ENCODE peak calls at places on chromosomes 2 and 18, in four cellular contexts. One of them, this sample, is unnamed.

GRCh38 chr2:54466880-54467279 is 10.8 kb downstream of the SPTBN1 start:
- ATAC-seq in K562: no peak
- ATAC-seq in upper lobe of left lung: no peak
- ATAC-seq in HepG2: no peak
- ATAC-seq in this sample: peak

GRCh38 chr18:3150274-3150673 is 69.5 kb downstream of the MYOM1 start:
- ATAC-seq in K562: no peak
- ATAC-seq in upper lobe of left lung: no peak
- ATAC-seq in HepG2: peak
- ATAC-seq in this sample: no peak

GRCh38 chr18:55511277-55511676 is 76.7 kb downstream of the TCF4 start:
- ATAC-seq in K562: no peak
- ATAC-seq in upper lobe of left lung: no peak
- ATAC-seq in HepG2: no peak
- ATAC-seq in this sample: no peak

GRCh38 chr18:77166523-77166922 is 33.9 kb upstream of the MBP start:
- ATAC-seq in K562: no peak
- ATAC-seq in upper lobe of left lung: no peak
- ATAC-seq in HepG2: no peak
- ATAC-seq in this sample: no peak

GRCh38 chr2:226579519-226579918 is 220.1 kb downstream of the IRS1 start:
- ATAC-seq in K562: no peak
- ATAC-seq in upper lobe of left lung: no peak
- ATAC-seq in HepG2: no peak
- ATAC-seq in this sample: no peak

GRCh38 chr2:189933041-189933440 is 129.5 kb downstream of the MSTN start:
- ATAC-seq in K562: no peak
- ATAC-seq in upper lobe of left lung: no peak
- ATAC-seq in HepG2: no peak
- ATAC-seq in this sample: no peak

GRCh38 chr2:163732718-163733117 is 3.1 kb downstream of the FIGN start:
- ATAC-seq in K562: no peak
- ATAC-seq in upper lobe of left lung: no peak
- ATAC-seq in HepG2: no peak
- ATAC-seq in this sample: no peak

GRCh38 chr2:68730828-68731227 is 3.8 kb upstream of the ARHGAP25 start:
- ATAC-seq in K562: no peak
- ATAC-seq in upper lobe of left lung: no peak
- ATAC-seq in HepG2: no peak
- ATAC-seq in this sample: no peak

GRCh38 chr2:114089636-114090325 is 199.9 kb downstream of the ACTR3 start:
- ATAC-seq in K562: no peak
- ATAC-seq in upper lobe of left lung: no peak
- ATAC-seq in HepG2: no peak
- ATAC-seq in this sample: no peak

GRCh38 chr18:76445275-76445674 is 49.8 kb downstream of the ZNF516 start:
- ATAC-seq in K562: no peak
- ATAC-seq in upper lobe of left lung: no peak
- ATAC-seq in HepG2: no peak
- ATAC-seq in this sample: no peak

GRCh38 chr2:23596316-23596885 is 211.4 kb downstream of the KLHL29 start:
- ATAC-seq in K562: no peak
- ATAC-seq in upper lobe of left lung: no peak
- ATAC-seq in HepG2: no peak
- ATAC-seq in this sample: peak

GRCh38 chr18:13579874-13580273 is 146.5 kb downstream of the FAM210A start:
- ATAC-seq in K562: no peak
- ATAC-seq in upper lobe of left lung: peak
- ATAC-seq in HepG2: no peak
- ATAC-seq in this sample: peak

GRCh38 chr2:740446-741293 is 63.5 kb upstream of the TMEM18 start:
- ATAC-seq in K562: peak
- ATAC-seq in upper lobe of left lung: no peak
- ATAC-seq in HepG2: peak
- ATAC-seq in this sample: peak

GRCh38 chr2:12433641-12433990 is 283.1 kb upstream of the TRIB2 start:
- ATAC-seq in K562: peak
- ATAC-seq in upper lobe of left lung: no peak
- ATAC-seq in HepG2: peak
- ATAC-seq in this sample: no peak

GRCh38 chr2:226904592-226904991 is 68.7 kb downstream of the RHBDD1 start:
- ATAC-seq in K562: no peak
- ATAC-seq in upper lobe of left lung: no peak
- ATAC-seq in HepG2: no peak
- ATAC-seq in this sample: no peak

GRCh38 chr2:26324903-26325302 is 21.0 kb upstream of the SELENOI start:
- ATAC-seq in K562: no peak
- ATAC-seq in upper lobe of left lung: no peak
- ATAC-seq in HepG2: peak
- ATAC-seq in this sample: no peak

GRCh38 chr2:119112770-119113488 is 45.6 kb downstream of the C1QL2 start:
- ATAC-seq in K562: no peak
- ATAC-seq in upper lobe of left lung: no peak
- ATAC-seq in HepG2: no peak
- ATAC-seq in this sample: no peak

GRCh38 chr2:151498178-151498577 is 88.5 kb downstream of the RIF1 start:
- ATAC-seq in K562: no peak
- ATAC-seq in upper lobe of left lung: no peak
- ATAC-seq in HepG2: no peak
- ATAC-seq in this sample: no peak

GRCh38 chr2:29966256-29966655 is 44.9 kb upstream of the ALK start:
- ATAC-seq in K562: no peak
- ATAC-seq in upper lobe of left lung: no peak
- ATAC-seq in HepG2: no peak
- ATAC-seq in this sample: no peak

DNA sequence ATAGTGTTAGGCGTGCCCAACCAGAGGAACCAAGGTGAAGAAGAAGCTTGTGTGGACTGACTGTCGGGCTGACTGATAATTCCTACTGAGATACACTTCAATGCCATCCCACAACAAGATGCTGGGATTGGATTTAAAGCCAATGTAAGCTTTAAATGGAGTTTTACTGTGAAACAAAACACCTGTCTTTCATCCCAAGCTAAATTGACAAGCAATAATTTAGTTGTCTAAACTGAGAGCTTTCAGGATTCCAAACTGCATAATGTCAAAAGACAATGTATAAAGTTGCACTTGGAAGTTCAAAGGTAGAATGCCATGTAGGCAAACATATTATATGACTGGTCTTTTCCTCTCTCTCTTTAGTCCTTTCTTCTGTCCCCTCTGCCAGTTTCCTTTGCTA is 1025.3 kb upstream of the FANCL start:
- ATAC-seq in K562: no peak
- ATAC-seq in upper lobe of left lung: no peak
- ATAC-seq in HepG2: no peak
- ATAC-seq in this sample: no peak
- TF ChIP-seq EP300 in K562: no peak
- TF ChIP-seq EP300 in upper lobe of left lung: no peak
- TF ChIP-seq EP300 in HepG2: no peak
- TF ChIP-seq EP300 in this sample: no peak

GRCh38 chr2:165646321-165646801 is 147.7 kb downstream of the GALNT3 start:
- ATAC-seq in K562: no peak
- ATAC-seq in upper lobe of left lung: no peak
- ATAC-seq in HepG2: no peak
- ATAC-seq in this sample: no peak
- TF ChIP-seq POLR2AphosphoS5 in K562: no peak
- TF ChIP-seq POLR2AphosphoS5 in upper lobe of left lung: no peak
- TF ChIP-seq POLR2AphosphoS5 in HepG2: no peak
- TF ChIP-seq POLR2AphosphoS5 in this sample: no peak

DNA sequence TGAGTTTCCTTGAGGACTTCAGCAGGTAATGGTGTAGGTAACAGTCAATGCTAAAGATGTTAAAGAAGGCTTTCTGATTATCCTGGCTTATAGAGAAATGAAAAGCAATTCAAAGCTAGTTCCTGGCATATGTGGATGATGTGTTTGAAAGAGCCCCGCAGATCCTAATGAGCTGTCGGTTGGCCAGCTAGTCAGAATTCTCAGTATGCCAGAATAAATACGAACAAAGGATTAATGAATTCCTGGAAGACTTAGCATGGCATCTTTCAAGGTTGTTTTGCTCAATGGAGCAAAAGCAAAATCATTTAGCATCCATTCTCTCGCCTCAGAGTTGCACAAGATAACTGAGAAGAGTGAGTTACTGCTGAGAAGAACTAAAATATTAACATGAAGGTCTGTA is 307.6 kb downstream of the RIT2 start:
- ATAC-seq in K562: no peak
- ATAC-seq in upper lobe of left lung: no peak
- ATAC-seq in HepG2: no peak
- ATAC-seq in this sample: no peak
- TF ChIP-seq EP300 in K562: no peak
- TF ChIP-seq EP300 in upper lobe of left lung: no peak
- TF ChIP-seq EP300 in HepG2: no peak
- TF ChIP-seq EP300 in this sample: no peak

GRCh38 chr2:149093579-149093978 is 55.1 kb downstream of the LYPD6B start:
- ATAC-seq in K562: no peak
- ATAC-seq in upper lobe of left lung: no peak
- ATAC-seq in HepG2: no peak
- ATAC-seq in this sample: no peak

GRCh38 chr2:149089068-149089467 is 50.6 kb downstream of the LYPD6B start:
- ATAC-seq in K562: no peak
- ATAC-seq in upper lobe of left lung: no peak
- ATAC-seq in HepG2: no peak
- ATAC-seq in this sample: no peak

GRCh38 chr2:149087751-149088150 is 49.3 kb downstream of the LYPD6B start:
- ATAC-seq in K562: peak
- ATAC-seq in upper lobe of left lung: no peak
- ATAC-seq in HepG2: peak
- ATAC-seq in this sample: no peak

GRCh38 chr2:149094217-149095015 is 55.9 kb downstream of the LYPD6B start:
- ATAC-seq in K562: no peak
- ATAC-seq in upper lobe of left lung: no peak
- ATAC-seq in HepG2: no peak
- ATAC-seq in this sample: no peak

DNA sequence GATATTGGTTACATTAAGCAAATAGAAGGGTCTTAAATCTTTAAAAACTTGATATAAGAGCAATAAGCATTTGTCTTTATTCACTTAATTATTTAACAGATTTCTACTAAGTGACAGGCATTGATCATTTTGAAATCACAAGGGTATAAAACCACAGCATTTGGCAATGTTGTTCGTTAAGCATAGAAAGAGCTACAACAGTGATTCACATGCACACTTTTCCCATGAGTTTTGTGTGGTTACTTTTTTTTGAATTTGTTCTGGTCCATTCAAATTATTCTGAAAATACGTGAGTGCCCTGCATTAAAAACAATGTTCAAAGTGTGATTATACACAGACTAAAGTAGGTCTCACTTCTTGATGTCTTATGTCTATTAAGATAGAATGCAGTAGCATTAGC is 52.2 kb downstream of the LYPD6B start:
- ATAC-seq in K562: no peak
- ATAC-seq in upper lobe of left lung: no peak
- ATAC-seq in HepG2: no peak
- ATAC-seq in this sample: no peak
- TF ChIP-seq POLR2AphosphoS5 in K562: no peak
- TF ChIP-seq POLR2AphosphoS5 in upper lobe of left lung: no peak
- TF ChIP-seq POLR2AphosphoS5 in HepG2: no peak
- TF ChIP-seq POLR2AphosphoS5 in this sample: no peak

GRCh38 chr2:85922210-85922609 is 33.4 kb upstream of the ST3GAL5 start:
- ATAC-seq in K562: peak
- ATAC-seq in upper lobe of left lung: no peak
- ATAC-seq in HepG2: no peak
- ATAC-seq in this sample: no peak
- TF ChIP-seq EP300 in K562: no peak
- TF ChIP-seq EP300 in upper lobe of left lung: no peak
- TF ChIP-seq EP300 in HepG2: no peak
- TF ChIP-seq EP300 in this sample: no peak

GRCh38 chr18:58565021-58565420 is 63.9 kb downstream of the ALPK2 start:
- ATAC-seq in K562: no peak
- ATAC-seq in upper lobe of left lung: no peak
- ATAC-seq in HepG2: no peak
- ATAC-seq in this sample: no peak

GRCh38 chr18:58570360-58571064 is 58.4 kb downstream of the ALPK2 start:
- ATAC-seq in K562: no peak
- ATAC-seq in upper lobe of left lung: no peak
- ATAC-seq in HepG2: no peak
- ATAC-seq in this sample: no peak

GRCh38 chr18:58562999-58563667 is 65.8 kb downstream of the ALPK2 start:
- ATAC-seq in K562: no peak
- ATAC-seq in upper lobe of left lung: no peak
- ATAC-seq in HepG2: no peak
- ATAC-seq in this sample: no peak

GRCh38 chr18:58569490-58569911 is 59.4 kb downstream of the ALPK2 start:
- ATAC-seq in K562: no peak
- ATAC-seq in upper lobe of left lung: no peak
- ATAC-seq in HepG2: peak
- ATAC-seq in this sample: no peak

GRCh38 chr18:58567453-58568196 is 61.3 kb downstream of the ALPK2 start:
- ATAC-seq in K562: no peak
- ATAC-seq in upper lobe of left lung: no peak
- ATAC-seq in HepG2: no peak
- ATAC-seq in this sample: no peak
- TF ChIP-seq POLR2AphosphoS5 in K562: no peak
- TF ChIP-seq POLR2AphosphoS5 in upper lobe of left lung: no peak
- TF ChIP-seq POLR2AphosphoS5 in HepG2: no peak
- TF ChIP-seq POLR2AphosphoS5 in this sample: no peak

GRCh38 chr2:159287733-159288132 is 1.2 kb upstream of the WDSUB1 start:
- ATAC-seq in K562: no peak
- ATAC-seq in upper lobe of left lung: no peak
- ATAC-seq in HepG2: no peak
- ATAC-seq in this sample: no peak

GRCh38 chr2:159285433-159285832 is 1.1 kb downstream of the WDSUB1 start:
- ATAC-seq in K562: no peak
- ATAC-seq in upper lobe of left lung: no peak
- ATAC-seq in HepG2: no peak
- ATAC-seq in this sample: no peak

GRCh38 chr2:159286709-159287441 is 372 bp upstream of the WDSUB1 start:
- ATAC-seq in K562: peak
- ATAC-seq in upper lobe of left lung: peak
- ATAC-seq in HepG2: peak
- ATAC-seq in this sample: peak

GRCh38 chr2:159283529-159283928 is 3.0 kb downstream of the WDSUB1 start:
- ATAC-seq in K562: no peak
- ATAC-seq in upper lobe of left lung: no peak
- ATAC-seq in HepG2: no peak
- ATAC-seq in this sample: no peak

GRCh38 chr2:159285929-159286708 is at the start of gene WDSUB1:
- ATAC-seq in K562: peak
- ATAC-seq in upper lobe of left lung: peak
- ATAC-seq in HepG2: peak
- ATAC-seq in this sample: peak
- TF ChIP-seq EP300 in K562: no peak
- TF ChIP-seq EP300 in upper lobe of left lung: no peak
- TF ChIP-seq EP300 in HepG2: no peak
- TF ChIP-seq EP300 in this sample: no peak

GRCh38 chr2:207143474-207144190 is 22.1 kb downstream of the KLF7 start:
- ATAC-seq in K562: no peak
- ATAC-seq in upper lobe of left lung: peak
- ATAC-seq in HepG2: no peak
- ATAC-seq in this sample: peak
- TF ChIP-seq POLR2AphosphoS5 in K562: no peak
- TF ChIP-seq POLR2AphosphoS5 in upper lobe of left lung: peak
- TF ChIP-seq POLR2AphosphoS5 in HepG2: no peak
- TF ChIP-seq POLR2AphosphoS5 in this sample: peak

This sample was measured in gastroesophageal sphincter.